ENCODE peak calls at places on chromosomes 3 and 15, in eight cellular contexts. Q is ovary, C is stomach, E is K562, R is tibial nerve, A is adrenal gland, V is A549, K is suprapubic skin. N is an unnamed sample.

GRCh38 chr3:10554746-10555145 is 49.4 kb upstream of the ATP2B2 start:
- DNase-seq in Q (no peak), C (no peak), E (no peak), R (no peak), A (no peak), V (no peak), K (peak), N (peak)

GRCh38 chr15:29420188-29420587 is 150.6 kb upstream of the NSMCE3 start:
- DNase-seq in Q (no peak), C (no peak), E (no peak), R (no peak), A (no peak), V (no peak), K (no peak), N (no peak)

GRCh38 chr15:56464893-56465520 is at the start of gene MNS1:
- DNase-seq in Q (peak), C (peak), E (peak), R (peak), A (peak), V (peak), K (peak), N (peak)

GRCh38 chr3:62965311-62965710 is 90.1 kb upstream of the CADPS start:
- DNase-seq in Q (no peak), C (no peak), E (no peak), R (no peak), A (no peak), V (no peak), K (no peak), N (no peak)

GRCh38 chr15:52337198-52337853 is 41.7 kb upstream of the MYO5C start:
- DNase-seq in Q (no peak), C (no peak), E (no peak), R (no peak), A (no peak), V (peak), K (no peak), N (no peak)

GRCh38 chr3:79551997-79552396 is 215.8 kb downstream of the ROBO1 start:
- DNase-seq in Q (no peak), C (no peak), E (no peak), R (no peak), A (no peak), V (no peak), K (no peak), N (no peak)

GRCh38 chr3:110579841-110580550 is 491.6 kb upstream of the NECTIN3 start:
- DNase-seq in Q (no peak), C (no peak), E (no peak), R (no peak), A (no peak), V (no peak), K (no peak), N (no peak)

GRCh38 chr3:122392868-122393844 is 9.2 kb downstream of the FAM162A start:
- DNase-seq in Q (no peak), C (no peak), E (peak), R (no peak), A (peak), V (peak), K (no peak), N (no peak)

GRCh38 chr3:33441322-33441976 is 1.2 kb upstream of the UBP1 start:
- DNase-seq in Q (no peak), C (no peak), E (no peak), R (peak), A (no peak), V (no peak), K (no peak), N (peak)

GRCh38 chr15:33089878-33090757 is 104.4 kb downstream of the FMN1 start:
- DNase-seq in Q (no peak), C (no peak), E (no peak), R (no peak), A (peak), V (no peak), K (no peak), N (no peak)

GRCh38 chr3:32374788-32375595 is 16.7 kb upstream of the CMTM7 start:
- DNase-seq in Q (peak), C (peak), E (peak), R (peak), A (peak), V (peak), K (peak), N (no peak)

GRCh38 chr15:97126556-97127233 is 796.2 kb downstream of the NR2F2 start:
- DNase-seq in Q (no peak), C (no peak), E (no peak), R (no peak), A (no peak), V (no peak), K (no peak), N (no peak)

GRCh38 chr3:69850849-69851248 is 111.6 kb downstream of the MITF start:
- DNase-seq in Q (no peak), C (no peak), E (no peak), R (no peak), A (no peak), V (no peak), K (no peak), N (no peak)

GRCh38 chr15:56736308-56736707 is 3.0 kb upstream of the ZNF280D start:
- DNase-seq in Q (peak), C (no peak), E (peak), R (no peak), A (peak), V (no peak), K (no peak), N (no peak)

GRCh38 chr3:126197854-126198584 is 17.6 kb upstream of the ALDH1L1 start:
- DNase-seq in Q (peak), C (peak), E (peak), R (peak), A (peak), V (peak), K (no peak), N (peak)

DNA sequence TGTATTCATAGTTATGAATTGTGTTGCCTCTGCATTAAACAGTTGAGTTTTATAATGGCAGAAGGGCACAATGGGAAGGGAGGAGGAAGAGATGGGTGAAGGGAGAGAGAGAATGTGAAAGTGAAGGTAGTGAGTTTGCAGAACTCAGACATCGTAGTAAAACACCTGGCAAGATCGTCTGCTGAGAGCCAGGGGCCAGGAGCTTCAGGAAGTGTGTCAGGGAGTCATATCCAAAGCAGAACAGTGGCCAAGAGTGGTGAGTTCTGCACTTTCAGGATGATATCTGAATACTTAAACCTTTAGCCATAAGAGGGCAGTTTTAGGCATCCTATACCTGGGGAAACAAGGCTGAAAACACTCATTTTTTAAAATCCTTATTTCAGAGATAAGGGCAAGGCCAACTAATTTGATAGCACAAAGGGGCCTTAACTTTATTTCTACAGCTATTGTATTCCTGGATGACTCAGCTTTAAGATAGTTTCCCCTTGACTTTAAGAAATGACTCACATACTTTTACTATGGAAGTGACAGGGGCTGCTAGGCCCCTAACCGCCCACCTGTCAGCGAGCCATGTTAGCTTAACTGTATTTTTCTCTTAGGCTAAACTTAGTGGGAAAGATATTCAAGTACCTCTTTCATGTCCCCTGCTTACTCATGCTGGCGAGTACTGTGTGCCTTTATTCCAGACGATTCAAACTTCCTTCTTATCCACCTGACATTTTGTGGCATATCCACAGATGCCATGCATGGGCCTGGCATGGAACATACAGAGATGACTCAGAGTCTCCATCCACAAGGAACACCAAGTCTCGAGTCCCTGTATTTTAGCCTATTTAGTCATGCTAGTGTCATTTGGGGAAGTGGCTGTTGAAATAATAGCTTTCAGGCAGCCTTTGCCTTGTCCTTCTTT is 53.9 kb downstream of the RLBP1 start:
- DNase-seq in Q (no peak), C (peak), E (peak), R (no peak), A (peak), V (peak), K (no peak), N (no peak)
- TF ChIP-seq POLR2A in Q (no peak), C (no peak), E (no peak), R (no peak), A (no peak), V (no peak), K (no peak), N (no peak)

DNA sequence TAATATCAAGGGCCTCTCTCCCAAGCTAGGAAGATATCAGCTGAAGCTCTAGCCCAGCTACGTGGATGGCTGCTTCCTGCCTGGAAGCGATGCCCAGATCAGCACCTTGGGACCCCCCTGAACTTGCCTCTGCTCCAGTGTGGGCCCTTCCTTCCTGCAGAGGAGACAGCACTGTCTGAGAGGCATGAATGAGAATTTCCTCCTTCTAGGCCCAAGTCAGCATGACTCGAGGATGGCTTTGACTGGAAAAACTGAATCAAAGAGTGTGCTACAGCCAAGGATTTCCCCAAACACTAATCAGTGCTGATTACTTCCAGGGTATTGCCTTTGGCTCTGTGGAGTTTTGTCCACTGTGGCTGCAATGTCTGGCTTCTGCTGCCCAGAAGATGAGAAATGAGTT is 36.4 kb downstream of the FLNB start:
- DNase-seq in Q (no peak), C (no peak), E (no peak), R (no peak), A (peak), V (no peak), K (no peak), N (no peak)
- H3K27ac ChIP-seq in Q (no peak), C (peak), E (no peak), R (no peak), A (no peak), V (peak), K (peak), N (peak)

GRCh38 chr3:112381673-112382542 is 49.0 kb downstream of the CD200 start:
- DNase-seq in Q (no peak), C (no peak), E (no peak), R (no peak), A (no peak), V (no peak), K (no peak), N (no peak)
- TF ChIP-seq POLR2A in Q (no peak), C (no peak), E (no peak), R (no peak), A (no peak), V (no peak), K (no peak), N (no peak)

GRCh38 chr15:49154359-49154758 is 1.0 kb downstream of the COPS2 start:
- DNase-seq in Q (no peak), C (no peak), E (no peak), R (no peak), A (no peak), V (no peak), K (no peak), N (no peak)
- H3K27ac ChIP-seq in Q (no peak), C (no peak), E (peak), R (peak), A (no peak), V (peak), K (peak), N (peak)

N was measured in esophagus muscularis mucosa.